ENCODE peak calls at places on chromosomes 2 and 18, in seven cellular contexts. C is kidney glomerular epithelial cell, Q is HFF-Myc, P is adrenal gland, S is GM06990, E is cardiac muscle cell, Y is tibial nerve. N is an unnamed sample.

GRCh38 chr2:223477318-223477717 is 124.8 kb downstream of the SCG2 start:
- DNase-seq in C (peak; percentile 32), Q (no peak), P (no peak), S (no peak), E (no peak), Y (no peak), N (no peak)

GRCh38 chr2:151754253-151754897 is 20.1 kb upstream of the NEB start:
- DNase-seq in C (no peak), Q (no peak), P (no peak), S (no peak), E (no peak), Y (no peak), N (no peak)

GRCh38 chr2:74332550-74333174 is 10.6 kb downstream of the SLC4A5 start:
- DNase-seq in C (no peak), Q (no peak), P (no peak), S (no peak), E (no peak), Y (no peak), N (no peak)

GRCh38 chr2:75340560-75340959 is 141.2 kb upstream of the TACR1 start:
- DNase-seq in C (no peak), Q (no peak), P (no peak), S (no peak), E (no peak), Y (no peak), N (no peak)

GRCh38 chr2:28716265-28716865 is 35.3 kb upstream of the PPP1CB start:
- DNase-seq in C (peak; percentile 94), Q (peak; percentile 77), P (peak; percentile 50), S (peak; percentile 28), E (peak; percentile 91), Y (peak; percentile 69), N (peak; percentile 21)

GRCh38 chr2:228023619-228024018 is 152.2 kb downstream of the DAW1 start:
- DNase-seq in C (no peak), Q (no peak), P (no peak), S (no peak), E (no peak), Y (no peak), N (no peak)

GRCh38 chr18:32714571-32715148 is 58.2 kb downstream of the KLHL14 start:
- DNase-seq in C (peak; percentile 93), Q (peak; percentile 14), P (peak; percentile 36), S (peak; percentile 21), E (peak; percentile 70), Y (peak; percentile 58), N (peak; percentile 15)

GRCh38 chr2:171874963-171875362 is 19.1 kb downstream of the SLC25A12 start:
- DNase-seq in C (no peak), Q (no peak), P (no peak), S (no peak), E (no peak), Y (no peak), N (no peak)

GRCh38 chr2:1972428-1972827 is 228.1 kb upstream of the PXDN start:
- DNase-seq in C (peak; percentile 18), Q (no peak), P (no peak), S (no peak), E (peak; percentile 9), Y (peak; percentile 16), N (no peak)

N was measured in HuH-7.5.